ENCODE peak calls at places on chromosome 4, in four cellular contexts. A is K562; H is CD8-positive, alpha-beta memory T cell; L is HAP-1. Y is an unnamed sample.

GRCh38 chr4:154595807-154596206 is 5.3 kb upstream of the FGA start:
- DNase-seq in A (no peak), H (no peak), L (no peak), Y (no peak)

GRCh38 chr4:11428701-11429571 is at the start of gene HS3ST1:
- DNase-seq in H (peak; percentile 5), L (no peak), A (no peak), Y (peak; percentile 78)

GRCh38 chr4:8819019-8819418 is 52.6 kb downstream of the HMX1 start:
- DNase-seq in L (no peak), H (no peak), A (no peak), Y (no peak)

GRCh38 chr4:82786004-82786400 is 12.6 kb downstream of the SCD5 start:
- DNase-seq in A (no peak), H (no peak), L (no peak), Y (no peak)

GRCh38 chr4:93237526-93237925 is 591.0 kb upstream of the ATOH1 start:
- DNase-seq in L (no peak), H (no peak), A (no peak), Y (no peak)

GRCh38 chr4:105990933-105991332 is 95.7 kb downstream of the NPNT start:
- DNase-seq in L (no peak), A (no peak), H (no peak), Y (peak; percentile 41)

GRCh38 chr4:121898150-121898549 is 27.9 kb upstream of the BBS7 start:
- DNase-seq in H (no peak), L (no peak), A (no peak), Y (no peak)

GRCh38 chr4:68021185-68021584 is 57.9 kb upstream of the TMPRSS11A start:
- DNase-seq in A (no peak), H (no peak), L (no peak), Y (no peak)

GRCh38 chr4:186724048-186724860 is 598 bp upstream of the FAT1 start:
- DNase-seq in H (no peak), L (peak; percentile 69), A (peak; percentile 53), Y (peak; percentile 81)

GRCh38 chr4:673349-674091 is 556 bp downstream of the ATP5ME start:
- DNase-seq in L (no peak), A (peak; percentile 64), H (no peak), Y (peak; percentile 35)

GRCh38 chr4:89109841-89110540 is 1.3 kb upstream of the TIGD2 start:
- DNase-seq in A (no peak), L (no peak), H (no peak), Y (no peak)

GRCh38 chr4:123159479-123159878 is 237.1 kb upstream of the NUDT6 start:
- DNase-seq in H (no peak), L (no peak), A (no peak), Y (no peak)

GRCh38 chr4:5899881-5900280 is 7.0 kb upstream of the CRMP1 start:
- DNase-seq in H (no peak), A (no peak), L (no peak), Y (no peak)
- H3K4me1 ChIP-seq in H (no peaks in the 10 kb centered on the region), A (no peaks in the 10 kb centered on the region), L (no peaks in the 10 kb centered on the region), Y (no peaks in the 10 kb centered on the region)

GRCh38 chr4:76952071-76952470 is 2.5 kb downstream of the SEPTIN11 start:
- DNase-seq in L (no peak), A (peak; percentile 28), H (no peak), Y (no peak)
- H3K4me1 ChIP-seq in L (peaks cover 28% of the 10 kb centered on the region), A (peaks cover 31% of the 10 kb centered on the region), H (peaks cover 6% of the 10 kb centered on the region), Y (peaks cover 9% of the 10 kb centered on the region)

DNA sequence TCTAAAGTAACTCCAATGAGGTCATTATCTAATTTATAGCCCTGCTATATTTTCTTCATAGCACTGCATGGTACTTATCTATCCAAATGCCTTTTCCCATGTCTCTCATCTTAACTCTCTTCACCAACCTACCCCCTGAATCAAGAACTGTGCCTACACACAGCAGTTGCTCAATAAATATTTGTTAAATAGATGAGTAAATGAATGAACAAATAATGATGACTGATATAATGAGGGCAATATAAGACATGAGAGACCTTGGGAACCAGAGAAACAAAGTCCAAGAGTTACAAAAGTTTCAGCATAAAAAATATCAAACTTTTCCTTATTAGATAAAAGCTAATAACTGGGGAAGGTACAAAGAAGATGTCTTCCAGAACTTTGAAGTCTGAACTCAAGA is 19.6 kb downstream of the CAMK2D start:
- DNase-seq in A (no peak), L (no peak), H (no peak), Y (no peak)
- H3K4me1 ChIP-seq in A (no peaks in the 10 kb centered on the region), L (peaks cover 22% of the 10 kb centered on the region), H (peaks cover 3% of the 10 kb centered on the region), Y (no peaks in the 10 kb centered on the region)

GRCh38 chr4:38621831-38622230 is 42.2 kb upstream of the KLF3 start:
- DNase-seq in L (no peak), A (no peak), H (no peak), Y (no peak)
- H3K4me1 ChIP-seq in L (no peaks in the 10 kb centered on the region), A (peaks cover 30% of the 10 kb centered on the region), H (peaks cover 7% of the 10 kb centered on the region), Y (no peaks in the 10 kb centered on the region)

Y was measured in cardiac muscle cell.